ENCODE peak calls at places on chromosome 12, in seven cellular contexts. A, E, D, Q, F, C and O are unnamed samples.

GRCh38 chr12:114711689-114712152 is 27.7 kb upstream of the TBX3 start:
- DNase-seq in A (no peak), E (no peak), D (no peak), Q (no peak), F (no peak), C (no peak), O (no peak)

GRCh38 chr12:54004063-54004840 is 4.3 kb downstream of the HOXC9 start:
- DNase-seq in A (no peak), E (no peak), D (no peak), Q (no peak), F (no peak), C (no peak), O (no peak)

GRCh38 chr12:114694436-114695304 is 10.7 kb upstream of the TBX3 start:
- DNase-seq in A (no peak), E (no peak), D (no peak), Q (no peak), F (no peak), C (no peak), O (no peak)

GRCh38 chr12:52165096-52165855 is 26.5 kb downstream of the KRT80 start:
- DNase-seq in A (no peak), E (no peak), D (no peak), Q (no peak), F (no peak), C (no peak), O (no peak)

GRCh38 chr12:51351913-51352532 is 5.5 kb upstream of the CELA1 start:
- DNase-seq in A (no peak), E (peak; percentile 76), D (no peak), Q (peak; percentile 47), F (peak; percentile 71), C (no peak), O (peak; percentile 75)

GRCh38 chr12:78568326-78569020 is 296.1 kb upstream of the SYT1 start:
- DNase-seq in A (no peak), E (no peak), D (no peak), Q (no peak), F (no peak), C (no peak), O (no peak)

GRCh38 chr12:116736962-116737773 is 701 bp downstream of the SPRING1 start:
- DNase-seq in A (no peak), E (no peak), D (no peak), Q (no peak), F (peak; percentile 43), C (no peak), O (peak; percentile 37)

GRCh38 chr12:114996382-114996781 is 312.4 kb upstream of the TBX3 start:
- DNase-seq in A (no peak), E (no peak), D (no peak), Q (no peak), F (no peak), C (no peak), O (no peak)

GRCh38 chr12:51821423-51822260 is 26.9 kb downstream of the FIGNL2 start:
- DNase-seq in A (no peak), E (no peak), D (no peak), Q (peak; percentile 51), F (no peak), C (no peak), O (no peak)

GRCh38 chr12:113899042-113899843 is 66.9 kb downstream of the RBM19 start:
- DNase-seq in A (no peak), E (no peak), D (no peak), Q (no peak), F (no peak), C (no peak), O (no peak)

GRCh38 chr12:131089526-131090253 is 136.0 kb downstream of the ADGRD1 start:
- DNase-seq in A (no peak), E (no peak), D (peak; percentile 16), Q (peak; percentile 19), F (no peak), C (peak; percentile 13), O (no peak)

GRCh38 chr12:110821917-110822316 is 24.9 kb upstream of the CCDC63 start:
- DNase-seq in A (no peak), E (no peak), D (no peak), Q (no peak), F (no peak), C (no peak), O (no peak)

GRCh38 chr12:15404485-15404884 is 82.2 kb downstream of the PTPRO start:
- DNase-seq in A (no peak), E (no peak), D (no peak), Q (no peak), F (no peak), C (no peak), O (no peak)

GRCh38 chr12:32445356-32445755 is 46.0 kb downstream of the FGD4 start:
- DNase-seq in A (no peak), E (no peak), D (no peak), Q (no peak), F (no peak), C (no peak), O (no peak)

GRCh38 chr12:40831916-40832315 is 139.7 kb downstream of the CNTN1 start:
- DNase-seq in A (no peak), E (no peak), D (no peak), Q (no peak), F (no peak), C (no peak), O (no peak)

GRCh38 chr12:61291647-61292046 is 968.6 kb upstream of the USP15 start:
- DNase-seq in A (no peak), E (no peak), D (no peak), Q (no peak), F (no peak), C (no peak), O (no peak)

GRCh38 chr12:5200276-5201087 is 156.8 kb downstream of the KCNA5 start:
- DNase-seq in A (no peak), E (peak; percentile 39), D (peak; percentile 38), Q (no peak), F (peak; percentile 84), C (no peak), O (peak; percentile 90)

GRCh38 chr12:85016423-85016822 is 19.7 kb downstream of the TSPAN19 start:
- DNase-seq in A (no peak), E (peak; percentile 78), D (no peak), Q (no peak), F (no peak), C (no peak), O (no peak)

GRCh38 chr12:28710882-28711281 is 438.2 kb upstream of the FAR2 start:
- DNase-seq in A (no peak), E (no peak), D (no peak), Q (no peak), F (no peak), C (no peak), O (no peak)

GRCh38 chr12:115001538-115001937 is 317.6 kb upstream of the TBX3 start:
- DNase-seq in A (no peak), E (no peak), D (no peak), Q (no peak), F (no peak), C (no peak), O (no peak)

GRCh38 chr12:40622246-40622838 is 69.9 kb upstream of the CNTN1 start:
- DNase-seq in A (no peak), E (peak; percentile 86), D (no peak), Q (no peak), F (peak; percentile 73), C (no peak), O (peak; percentile 55)

GRCh38 chr12:96421014-96421413 is 20.8 kb upstream of the CDK17 start:
- DNase-seq in A (no peak), E (no peak), D (no peak), Q (no peak), F (no peak), C (no peak), O (no peak)

GRCh38 chr12:22709292-22709691 is 84.3 kb downstream of the ETNK1 start:
- DNase-seq in A (no peak), E (peak; percentile 42), D (no peak), Q (no peak), F (peak; percentile 52), C (no peak), O (no peak)
- TF ChIP-seq CTCF in A (no peak), E (peak; percentile 54), D (peak; percentile 53), Q (peak; percentile 29), F (peak; percentile 35), C (no peak), O (peak; percentile 63)

DNA sequence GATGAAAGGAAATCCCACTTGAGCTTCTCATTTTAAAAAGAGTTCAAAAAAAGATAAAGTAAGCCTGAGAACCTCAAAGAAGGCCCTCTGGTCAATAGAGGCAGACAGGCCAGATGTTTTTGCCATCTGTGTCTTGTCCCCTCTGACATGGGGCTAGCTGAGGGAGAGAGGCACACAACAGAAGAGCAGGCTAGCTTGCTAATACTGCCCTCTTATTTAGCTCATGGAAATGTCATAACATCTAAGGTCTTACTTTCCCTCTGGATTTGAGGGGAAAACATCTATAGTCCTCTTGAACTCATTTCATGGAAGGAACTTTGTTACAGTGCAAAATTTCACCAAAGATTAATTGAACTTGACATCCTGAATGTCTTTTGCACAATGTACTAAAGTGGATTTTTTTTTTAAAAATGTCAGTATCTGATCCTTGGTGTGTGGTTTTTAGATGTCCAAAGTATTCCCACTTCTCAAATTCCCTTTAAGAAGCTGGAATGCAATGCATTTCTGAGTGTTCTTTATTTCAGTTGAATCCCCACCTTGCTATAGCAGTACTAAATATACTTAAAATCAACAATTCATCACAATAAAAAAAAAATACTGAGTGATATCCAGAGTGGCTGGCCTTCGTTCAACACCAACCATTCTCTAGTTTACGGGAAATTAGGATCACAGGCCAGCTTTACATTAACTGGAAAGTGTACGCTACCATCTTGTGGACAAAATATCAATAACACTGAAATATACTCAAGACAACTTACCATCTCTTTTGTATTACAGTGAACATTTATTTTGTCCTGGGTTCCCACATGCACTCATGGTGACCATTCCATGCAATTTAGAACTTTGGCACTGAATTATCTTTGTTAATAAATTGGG is 176.6 kb downstream of the PAH start:
- DNase-seq in A (no peak), E (peak; percentile 58), D (no peak), Q (no peak), F (peak; percentile 11), C (no peak), O (peak; percentile 6)
- TF ChIP-seq CTCF in A (peak; percentile 21), E (peak; percentile 69), D (peak; percentile 10), Q (no peak), F (peak; percentile 11), C (no peak), O (peak; percentile 53)

GRCh38 chr12:57086951-57087688 is 1.8 kb upstream of the NAB2 start:
- DNase-seq in A (peak; percentile 96), E (peak; percentile 89), D (peak; percentile 93), Q (peak; percentile 88), F (peak; percentile 77), C (peak; percentile 80), O (peak; percentile 42)

GRCh38 chr12:57087689-57088441 is 1.0 kb upstream of the NAB2 start:
- DNase-seq in A (peak; percentile 93), E (peak; percentile 94), D (peak; percentile 90), Q (peak; percentile 65), F (peak; percentile 83), C (peak; percentile 74), O (no peak)

GRCh38 chr12:57090456-57090855 is 1.5 kb downstream of the NAB2 start:
- DNase-seq in A (no peak), E (no peak), D (no peak), Q (no peak), F (no peak), C (no peak), O (no peak)

GRCh38 chr12:57089259-57090245 is 638 bp downstream of the NAB2 start:
- DNase-seq in A (peak; percentile 59), E (no peak), D (peak; percentile 90), Q (peak; percentile 50), F (peak; percentile 67), C (peak; percentile 59), O (peak; percentile 63)

GRCh38 chr12:57088442-57089258 is at the start of gene NAB2:
- DNase-seq in A (peak; percentile 95), E (peak; percentile 97), D (peak; percentile 98), Q (peak; percentile 94), F (peak; percentile 98), C (peak; percentile 89), O (peak; percentile 81)
- TF ChIP-seq CTCF in A (no peak), E (no peak), D (no peak), Q (no peak), F (no peak), C (no peak), O (no peak)

GRCh38 chr12:93380480-93381121 is 2.9 kb downstream of the NUDT4 start:
- DNase-seq in A (no peak), E (peak; percentile 40), D (no peak), Q (no peak), F (no peak), C (no peak), O (no peak)
- TF ChIP-seq CTCF in A (peak; percentile 19), E (peak; percentile 45), D (peak; percentile 43), Q (peak; percentile 12), F (peak; percentile 27), C (no peak), O (no peak)